ENCODE peak calls at places on chromosomes 4 and X, in four cellular contexts. O is pancreas; T is stimulated activated CD4-positive, alpha-beta T cell treated with anti-CD3 and anti-CD28 coated beads, TNF-alpha, amount 100 ng/mL, for 48 hours; B is glomerular endothelial cell. F is an unnamed sample.

GRCh38 chr4:26576171-26576829 is 7.6 kb upstream of the TBC1D19 start:
- DNase-seq in O (peak), T (no peak), B (no peak), F (no peak)

GRCh38 chr4:179467890-179468289 is 2025.7 kb upstream of the AGA start:
- DNase-seq in O (no peak), T (no peak), B (no peak), F (no peak)

GRCh38 chr4:14022428-14022827 is 394.9 kb upstream of the BOD1L1 start:
- DNase-seq in O (no peak), T (no peak), B (no peak), F (no peak)

GRCh38 chr4:102263024-102263787 is 82.1 kb downstream of the SLC39A8 start:
- DNase-seq in O (no peak), T (no peak), B (peak), F (no peak)

GRCh38 chr4:69639542-69639941 is at the start of gene UGT2A2:
- DNase-seq in O (no peak), T (no peak), B (no peak), F (no peak)

GRCh38 chr4:142130636-142131035 is 494.3 kb downstream of the IL15 start:
- DNase-seq in O (no peak), T (no peak), B (no peak), F (no peak)

GRCh38 chr4:125664091-125664767 is 349.5 kb downstream of the FAT4 start:
- DNase-seq in O (no peak), T (no peak), B (no peak), F (no peak)

GRCh38 chrX:152945021-152945979 is 47.4 kb downstream of the ZNF185 start:
- DNase-seq in O (no peak), T (no peak), B (no peak), F (no peak)

GRCh38 chr4:532588-533317 is 33.7 kb downstream of the PIGG start:
- DNase-seq in O (no peak), T (no peak), B (no peak), F (no peak)

GRCh38 chr4:142406917-142407501 is 439.1 kb downstream of the INPP4B start:
- DNase-seq in O (no peak), T (no peak), B (no peak), F (no peak)

GRCh38 chrX:19064175-19064574 is 58.1 kb downstream of the ADGRG2 start:
- DNase-seq in O (no peak), T (no peak), B (no peak), F (no peak)

GRCh38 chr4:37689353-37689752 is 3.2 kb upstream of the RELL1 start:
- DNase-seq in O (no peak), T (no peak), B (no peak), F (no peak)

GRCh38 chrX:103941201-103941975 is 21.0 kb upstream of the TMSB15B start:
- DNase-seq in O (no peak), T (no peak), B (no peak), F (no peak)

GRCh38 chrX:69139516-69139915 is 25.7 kb downstream of the PJA1 start:
- DNase-seq in O (no peak), T (no peak), B (no peak), F (no peak)

GRCh38 chrX:74090049-74090448 is 213.9 kb upstream of the ZCCHC13 start:
- DNase-seq in O (no peak), T (no peak), B (no peak), F (no peak)

GRCh38 chr4:8547912-8548730 is 32.1 kb upstream of the GPR78 start:
- DNase-seq in O (no peak), T (no peak), B (no peak), F (no peak)

GRCh38 chr4:152172146-152172545 is 363.7 kb downstream of the FBXW7 start:
- DNase-seq in O (no peak), T (no peak), B (no peak), F (no peak)

GRCh38 chr4:4446434-4446833 is 59.5 kb downstream of the NSG1 start:
- DNase-seq in O (no peak), T (no peak), B (no peak), F (no peak)

GRCh38 chr4:155772459-155773195 is 13.8 kb downstream of the GUCY1B1 start:
- DNase-seq in O (no peak), T (no peak), B (no peak), F (no peak)

GRCh38 chr4:15234101-15234500 is 193.7 kb upstream of the C1QTNF7 start:
- DNase-seq in O (no peak), T (no peak), B (no peak), F (no peak)

GRCh38 chr4:10582059-10582686 is 102.4 kb downstream of the CLNK start:
- DNase-seq in O (peak), T (no peak), B (peak), F (peak)

GRCh38 chrX:85243761-85244410 is at the start of the genes SATL1 and ZNF711:
- DNase-seq in O (peak), T (no peak), B (no peak), F (peak)

F was measured in mucosa of descending colon.